ENCODE peak calls at places on chromosomes 2 and 18, in six cellular contexts. One of them, this sample, is unnamed.

GRCh38 chr2:98258906-98259305 is 87.3 kb upstream of the CNGA3 start:
- DNase-seq in foreskin fibroblast: no peak
- DNase-seq in AG04450: no peak
- DNase-seq in epithelial cell of esophagus: no peak
- DNase-seq in BE2C: no peak
- DNase-seq in neural progenitor cell: no peak
- DNase-seq in this sample: no peak

GRCh38 chr2:45119855-45120254 is 110.6 kb upstream of the SIX2 start:
- DNase-seq in epithelial cell of esophagus: peak
- DNase-seq in AG04450: peak
- DNase-seq in BE2C: no peak
- DNase-seq in neural progenitor cell: no peak
- DNase-seq in foreskin fibroblast: peak
- DNase-seq in this sample: no peak

GRCh38 chr18:68796936-68797690 is 767 bp upstream of the CCDC102B start:
- DNase-seq in AG04450: no peak
- DNase-seq in epithelial cell of esophagus: peak
- DNase-seq in neural progenitor cell: no peak
- DNase-seq in foreskin fibroblast: peak
- DNase-seq in BE2C: no peak
- DNase-seq in this sample: peak

GRCh38 chr2:109028280-109028679 is 39.3 kb upstream of the EDAR start:
- DNase-seq in epithelial cell of esophagus: no peak
- DNase-seq in AG04450: no peak
- DNase-seq in neural progenitor cell: no peak
- DNase-seq in BE2C: no peak
- DNase-seq in foreskin fibroblast: no peak
- DNase-seq in this sample: no peak

GRCh38 chr2:85114586-85115330 is 18.4 kb upstream of the TCF7L1 start:
- DNase-seq in AG04450: no peak
- DNase-seq in neural progenitor cell: no peak
- DNase-seq in BE2C: no peak
- DNase-seq in foreskin fibroblast: no peak
- DNase-seq in epithelial cell of esophagus: no peak
- DNase-seq in this sample: no peak

GRCh38 chr18:63488160-63488559 is 11.4 kb downstream of the SERPINB5 start:
- DNase-seq in BE2C: no peak
- DNase-seq in foreskin fibroblast: no peak
- DNase-seq in AG04450: no peak
- DNase-seq in neural progenitor cell: no peak
- DNase-seq in epithelial cell of esophagus: no peak
- DNase-seq in this sample: no peak

GRCh38 chr2:47388888-47389287 is 14.1 kb upstream of the MSH2 start:
- DNase-seq in neural progenitor cell: no peak
- DNase-seq in foreskin fibroblast: no peak
- DNase-seq in epithelial cell of esophagus: no peak
- DNase-seq in AG04450: no peak
- DNase-seq in BE2C: no peak
- DNase-seq in this sample: no peak

GRCh38 chr2:62187246-62187645 is 8.7 kb upstream of the B3GNT2 start:
- DNase-seq in epithelial cell of esophagus: no peak
- DNase-seq in BE2C: no peak
- DNase-seq in neural progenitor cell: no peak
- DNase-seq in foreskin fibroblast: no peak
- DNase-seq in AG04450: no peak
- DNase-seq in this sample: no peak

GRCh38 chr2:11677146-11678055 is 7.4 kb upstream of the NTSR2 start:
- DNase-seq in AG04450: no peak
- DNase-seq in neural progenitor cell: peak
- DNase-seq in epithelial cell of esophagus: no peak
- DNase-seq in BE2C: no peak
- DNase-seq in foreskin fibroblast: no peak
- DNase-seq in this sample: no peak

GRCh38 chr2:132662742-132663141 is 7.3 kb downstream of the LYPD1 start:
- DNase-seq in foreskin fibroblast: no peak
- DNase-seq in BE2C: no peak
- DNase-seq in AG04450: peak
- DNase-seq in neural progenitor cell: no peak
- DNase-seq in epithelial cell of esophagus: no peak
- DNase-seq in this sample: no peak

GRCh38 chr2:21198637-21199036 is 74.9 kb downstream of the TDRD15 start:
- DNase-seq in neural progenitor cell: no peak
- DNase-seq in AG04450: no peak
- DNase-seq in foreskin fibroblast: no peak
- DNase-seq in epithelial cell of esophagus: no peak
- DNase-seq in BE2C: no peak
- DNase-seq in this sample: no peak

GRCh38 chr2:48548871-48549270 is 18.9 kb downstream of the STON1 start:
- DNase-seq in BE2C: no peak
- DNase-seq in neural progenitor cell: peak
- DNase-seq in AG04450: peak
- DNase-seq in foreskin fibroblast: no peak
- DNase-seq in epithelial cell of esophagus: no peak
- DNase-seq in this sample: no peak

GRCh38 chr2:143241403-143242088 is 112.3 kb downstream of the ARHGAP15 start:
- DNase-seq in foreskin fibroblast: no peak
- DNase-seq in AG04450: no peak
- DNase-seq in neural progenitor cell: peak
- DNase-seq in BE2C: no peak
- DNase-seq in epithelial cell of esophagus: no peak
- DNase-seq in this sample: no peak

GRCh38 chr2:2012505-2012904 is 268.2 kb upstream of the PXDN start:
- DNase-seq in epithelial cell of esophagus: no peak
- DNase-seq in foreskin fibroblast: no peak
- DNase-seq in BE2C: no peak
- DNase-seq in AG04450: no peak
- DNase-seq in neural progenitor cell: no peak
- DNase-seq in this sample: no peak

DNA sequence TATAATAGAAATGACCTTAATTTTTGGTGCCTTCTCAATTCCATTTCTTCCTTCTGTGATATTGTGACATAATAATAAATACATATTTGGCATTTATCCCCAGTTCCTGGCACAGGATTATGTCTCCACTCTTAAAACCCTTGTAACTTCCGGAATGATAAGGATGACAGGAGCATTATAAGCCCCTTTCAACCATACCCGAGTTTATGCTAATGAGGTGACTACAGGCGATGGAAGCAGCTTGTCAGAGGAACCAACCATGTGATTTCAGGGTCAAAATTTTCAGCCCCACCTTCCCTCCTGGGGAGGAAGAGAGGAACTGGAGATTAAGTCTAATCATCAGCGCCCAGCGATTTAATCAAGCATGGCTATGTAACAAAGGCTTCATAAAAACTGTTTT is 528.5 kb upstream of the CRIM1 start:
- DNase-seq in foreskin fibroblast: no peak
- DNase-seq in neural progenitor cell: no peak
- DNase-seq in BE2C: no peak
- DNase-seq in AG04450: no peak
- DNase-seq in epithelial cell of esophagus: no peak
- DNase-seq in this sample: no peak
- TF ChIP-seq CTCF in foreskin fibroblast: no peak
- TF ChIP-seq CTCF in neural progenitor cell: no peak
- TF ChIP-seq CTCF in BE2C: no peak
- TF ChIP-seq CTCF in AG04450: no peak
- TF ChIP-seq CTCF in epithelial cell of esophagus: no peak
- TF ChIP-seq CTCF in this sample: no peak

GRCh38 chr2:25251032-25251460 is 82.7 kb upstream of the POMC start:
- DNase-seq in AG04450: no peak
- DNase-seq in neural progenitor cell: peak
- DNase-seq in foreskin fibroblast: no peak
- DNase-seq in epithelial cell of esophagus: no peak
- DNase-seq in BE2C: no peak
- DNase-seq in this sample: no peak

GRCh38 chr2:25249785-25250184 is 81.4 kb upstream of the POMC start:
- DNase-seq in AG04450: no peak
- DNase-seq in neural progenitor cell: no peak
- DNase-seq in foreskin fibroblast: no peak
- DNase-seq in epithelial cell of esophagus: no peak
- DNase-seq in BE2C: no peak
- DNase-seq in this sample: no peak

GRCh38 chr2:25251461-25252273 is 83.3 kb upstream of the POMC start:
- DNase-seq in neural progenitor cell: no peak
- DNase-seq in foreskin fibroblast: peak
- DNase-seq in epithelial cell of esophagus: peak
- DNase-seq in BE2C: peak
- DNase-seq in AG04450: no peak
- DNase-seq in this sample: no peak

GRCh38 chr2:25252291-25253152 is 84.1 kb upstream of the POMC start:
- DNase-seq in epithelial cell of esophagus: peak
- DNase-seq in BE2C: peak
- DNase-seq in neural progenitor cell: peak
- DNase-seq in AG04450: no peak
- DNase-seq in foreskin fibroblast: peak
- DNase-seq in this sample: no peak

DNA sequence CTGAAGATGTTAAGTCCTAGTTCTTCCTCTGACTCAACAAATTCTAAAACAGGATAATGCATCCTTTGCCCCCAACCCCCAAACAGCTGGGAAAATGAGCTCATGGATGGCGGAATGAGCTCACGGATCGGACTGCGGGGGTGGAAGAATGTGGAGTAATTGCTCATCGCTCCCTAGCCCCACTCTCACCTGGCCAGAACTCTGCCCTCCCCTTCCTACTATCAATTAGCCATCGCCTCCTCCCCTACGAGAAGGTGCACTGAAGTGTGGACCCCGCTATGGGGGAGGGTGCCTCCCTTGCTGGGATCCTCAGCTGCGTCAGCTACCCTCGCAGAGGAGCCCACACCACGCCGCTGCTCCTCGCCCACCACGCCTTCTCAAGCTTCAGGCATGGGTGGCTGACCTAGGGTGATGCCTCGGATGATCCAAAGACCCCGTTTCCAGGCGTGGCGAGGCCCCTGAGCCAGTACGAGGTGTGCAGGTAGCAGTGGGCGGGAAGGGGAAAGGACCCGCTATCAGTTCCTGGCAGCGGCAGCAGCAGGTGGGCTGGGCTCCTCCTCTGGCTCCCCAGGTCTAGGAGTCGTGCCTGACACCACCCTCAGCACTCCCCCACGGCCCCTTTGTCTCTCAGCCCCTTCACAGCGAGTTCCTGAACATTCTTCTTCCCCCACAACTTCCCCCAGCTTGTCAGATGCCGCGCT is 82.1 kb upstream of the POMC start:
- DNase-seq in AG04450: peak
- DNase-seq in BE2C: no peak
- DNase-seq in neural progenitor cell: peak
- DNase-seq in epithelial cell of esophagus: peak
- DNase-seq in foreskin fibroblast: peak
- DNase-seq in this sample: peak
- H3K4me3 ChIP-seq in AG04450: peak
- H3K4me3 ChIP-seq in BE2C: peak
- H3K4me3 ChIP-seq in neural progenitor cell: peak
- H3K4me3 ChIP-seq in epithelial cell of esophagus: no peak
- H3K4me3 ChIP-seq in foreskin fibroblast: no peak
- H3K4me3 ChIP-seq in this sample: peak

GRCh38 chr2:220181158-220181557 is 553.7 kb downstream of the SLC4A3 start:
- DNase-seq in AG04450: no peak
- DNase-seq in epithelial cell of esophagus: no peak
- DNase-seq in BE2C: no peak
- DNase-seq in neural progenitor cell: no peak
- DNase-seq in foreskin fibroblast: peak
- DNase-seq in this sample: no peak
- TF ChIP-seq CTCF in AG04450: no peak
- TF ChIP-seq CTCF in epithelial cell of esophagus: no peak
- TF ChIP-seq CTCF in BE2C: no peak
- TF ChIP-seq CTCF in neural progenitor cell: no peak
- TF ChIP-seq CTCF in foreskin fibroblast: no peak
- TF ChIP-seq CTCF in this sample: no peak

DNA sequence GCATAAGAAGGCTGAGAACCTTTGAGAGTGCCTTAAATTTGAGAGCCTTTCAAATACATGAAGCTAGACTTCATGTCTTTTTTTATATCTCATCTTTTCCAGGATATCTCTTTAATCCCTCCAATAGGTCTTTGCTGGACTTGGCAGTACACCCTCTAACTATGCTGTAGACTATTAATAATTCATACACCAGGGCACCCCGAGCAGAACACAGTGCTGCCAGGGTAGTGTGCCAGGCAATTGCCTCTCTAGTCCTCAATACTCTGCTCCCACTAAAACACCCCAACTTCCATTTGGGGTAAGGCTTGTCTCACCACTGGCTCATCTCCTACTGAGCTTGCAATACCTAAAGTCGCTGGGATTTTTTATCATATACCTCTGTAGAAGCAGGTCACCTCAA is 80.8 kb downstream of the VIT start:
- DNase-seq in BE2C: no peak
- DNase-seq in epithelial cell of esophagus: no peak
- DNase-seq in foreskin fibroblast: no peak
- DNase-seq in AG04450: no peak
- DNase-seq in neural progenitor cell: no peak
- DNase-seq in this sample: no peak
- H3K4me3 ChIP-seq in BE2C: no peak
- H3K4me3 ChIP-seq in epithelial cell of esophagus: no peak
- H3K4me3 ChIP-seq in foreskin fibroblast: no peak
- H3K4me3 ChIP-seq in AG04450: no peak
- H3K4me3 ChIP-seq in neural progenitor cell: no peak
- H3K4me3 ChIP-seq in this sample: no peak

GRCh38 chr2:74474899-74475298 is 2.4 kb upstream of the MRPL53 start:
- DNase-seq in AG04450: no peak
- DNase-seq in BE2C: peak
- DNase-seq in epithelial cell of esophagus: no peak
- DNase-seq in foreskin fibroblast: no peak
- DNase-seq in neural progenitor cell: peak
- DNase-seq in this sample: no peak
- TF ChIP-seq CTCF in AG04450: peak
- TF ChIP-seq CTCF in BE2C: peak
- TF ChIP-seq CTCF in epithelial cell of esophagus: peak
- TF ChIP-seq CTCF in foreskin fibroblast: peak
- TF ChIP-seq CTCF in neural progenitor cell: peak
- TF ChIP-seq CTCF in this sample: peak

DNA sequence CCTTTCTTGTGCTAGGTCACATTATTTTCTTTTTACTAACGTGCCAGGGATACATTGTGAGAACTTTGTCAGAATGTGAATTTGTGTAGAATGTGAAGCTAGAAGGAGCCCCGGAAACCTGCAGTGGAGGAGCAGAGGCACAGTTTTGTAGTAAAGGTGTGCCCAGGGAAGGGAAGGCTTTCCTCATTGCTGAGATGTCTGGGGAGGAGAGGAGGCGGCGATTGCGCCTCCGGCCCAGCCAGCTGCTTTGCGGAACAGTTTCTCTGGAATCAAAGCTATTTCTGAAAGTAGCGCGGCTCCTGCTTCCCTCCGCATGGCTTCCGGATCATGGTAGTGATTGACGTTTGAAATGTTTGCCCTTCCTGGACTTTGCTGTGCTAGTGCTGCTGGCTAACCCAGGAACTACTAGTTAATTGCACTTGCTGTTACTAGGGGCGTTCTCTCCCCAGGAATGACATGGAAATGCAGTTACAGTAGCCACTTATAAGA is 83.1 kb upstream of the RBM44 start:
- DNase-seq in foreskin fibroblast: no peak
- DNase-seq in epithelial cell of esophagus: peak
- DNase-seq in AG04450: no peak
- DNase-seq in BE2C: no peak
- DNase-seq in neural progenitor cell: no peak
- DNase-seq in this sample: no peak
- H3K4me3 ChIP-seq in foreskin fibroblast: no peak
- H3K4me3 ChIP-seq in epithelial cell of esophagus: peak
- H3K4me3 ChIP-seq in AG04450: no peak
- H3K4me3 ChIP-seq in BE2C: no peak
- H3K4me3 ChIP-seq in neural progenitor cell: no peak
- H3K4me3 ChIP-seq in this sample: no peak